ENCODE peak calls at places on chromosomes 2 and 18, in eight cellular contexts. W is gastrocnemius medialis, T is Karpas-422, J is neuronal stem cell, E is sigmoid colon, N is transverse colon, X is small intestine, R is hepatocyte. M is an unnamed sample.

GRCh38 chr2:234257859-234258561 is 207.5 kb downstream of the SPP2 start:
- DNase-seq in W (no peak), T (peak; percentile 53), J (peak; percentile 12), E (no peak), N (peak; percentile 66), X (peak; percentile 53), R (peak; percentile 86), M (peak; percentile 63)

GRCh38 chr2:178718988-178719387 is 88.2 kb downstream of the TTN start:
- DNase-seq in W (no peak), T (no peak), J (no peak), E (no peak), N (no peak), X (no peak), R (no peak), M (no peak)

GRCh38 chr2:48315847-48316194 is 214.1 kb upstream of the STON1 start:
- DNase-seq in W (no peak), T (peak; percentile 86), J (peak; percentile 11), E (no peak), N (peak; percentile 16), X (peak; percentile 25), R (peak; percentile 51), M (no peak)

GRCh38 chr2:210559167-210559566 is 2.8 kb downstream of the CPS1 start:
- DNase-seq in W (no peak), T (no peak), J (no peak), E (no peak), N (no peak), X (no peak), R (no peak), M (no peak)

GRCh38 chr2:239326831-239327535 is 73.8 kb downstream of the HDAC4 start:
- DNase-seq in W (peak; percentile 89), T (no peak), J (no peak), E (peak; percentile 68), N (no peak), X (peak; percentile 59), R (no peak), M (no peak)

GRCh38 chr2:155393406-155393805 is 694.9 kb downstream of the KCNJ3 start:
- DNase-seq in W (no peak), T (no peak), J (no peak), E (no peak), N (no peak), X (no peak), R (no peak), M (no peak)

GRCh38 chr2:140465301-140465700 is 1665.5 kb downstream of the LRP1B start:
- DNase-seq in W (no peak), T (no peak), J (no peak), E (no peak), N (no peak), X (no peak), R (no peak), M (no peak)

GRCh38 chr18:50218432-50219197 is 23.7 kb upstream of the MYO5B start:
- DNase-seq in W (no peak), T (peak; percentile 77), J (peak; percentile 12), E (no peak), N (peak; percentile 56), X (peak; percentile 59), R (peak; percentile 30), M (no peak)

GRCh38 chr2:10006248-10007147 is 36.9 kb upstream of the KLF11 start:
- DNase-seq in W (peak; percentile 6), T (no peak), J (no peak), E (peak; percentile 66), N (no peak), X (peak; percentile 15), R (no peak), M (peak; percentile 38)

GRCh38 chr2:8606226-8606625 is 75.6 kb upstream of the ID2 start:
- DNase-seq in W (no peak), T (no peak), J (no peak), E (no peak), N (no peak), X (no peak), R (no peak), M (no peak)

GRCh38 chr2:36650031-36650430 is 46.5 kb upstream of the VIT start:
- DNase-seq in W (peak; percentile 92), T (peak; percentile 57), J (no peak), E (no peak), N (peak; percentile 46), X (peak; percentile 81), R (peak; percentile 67), M (no peak)

GRCh38 chr2:223026357-223027110 is 25.5 kb upstream of the KCNE4 start:
- DNase-seq in W (no peak), T (no peak), J (no peak), E (no peak), N (no peak), X (no peak), R (no peak), M (no peak)

GRCh38 chr18:25055076-25055475 is 296.9 kb downstream of the ZNF521 start:
- DNase-seq in W (no peak), T (no peak), J (no peak), E (no peak), N (no peak), X (no peak), R (no peak), M (no peak)

GRCh38 chr2:219510512-219511135 is 3.7 kb upstream of the ASIC4 start:
- DNase-seq in W (no peak), T (no peak), J (no peak), E (no peak), N (no peak), X (no peak), R (no peak), M (no peak)

GRCh38 chr18:10113156-10114022 is 199.6 kb downstream of the VAPA start:
- DNase-seq in W (peak; percentile 36), T (no peak), J (no peak), E (peak; percentile 74), N (no peak), X (no peak), R (no peak), M (no peak)

GRCh38 chr2:126731353-126731752 is 75.4 kb downstream of the GYPC start:
- DNase-seq in W (no peak), T (no peak), J (no peak), E (no peak), N (no peak), X (no peak), R (no peak), M (no peak)

GRCh38 chr18:56019908-56020307 is 431.9 kb upstream of the TCF4 start:
- DNase-seq in W (no peak), T (no peak), J (no peak), E (no peak), N (no peak), X (no peak), R (no peak), M (no peak)

GRCh38 chr2:26494199-26494598 is 16.3 kb upstream of the OTOF start:
- DNase-seq in W (no peak), T (no peak), J (no peak), E (no peak), N (no peak), X (no peak), R (no peak), M (no peak)
- H3K27ac ChIP-seq in W (no peak overlapping the region), T (no peak overlapping the region), J (no peak overlapping the region), E (no peak overlapping the region), N (no peak overlapping the region), X (no peak overlapping the region), R (no peak overlapping the region), M (no peak overlapping the region)

DNA sequence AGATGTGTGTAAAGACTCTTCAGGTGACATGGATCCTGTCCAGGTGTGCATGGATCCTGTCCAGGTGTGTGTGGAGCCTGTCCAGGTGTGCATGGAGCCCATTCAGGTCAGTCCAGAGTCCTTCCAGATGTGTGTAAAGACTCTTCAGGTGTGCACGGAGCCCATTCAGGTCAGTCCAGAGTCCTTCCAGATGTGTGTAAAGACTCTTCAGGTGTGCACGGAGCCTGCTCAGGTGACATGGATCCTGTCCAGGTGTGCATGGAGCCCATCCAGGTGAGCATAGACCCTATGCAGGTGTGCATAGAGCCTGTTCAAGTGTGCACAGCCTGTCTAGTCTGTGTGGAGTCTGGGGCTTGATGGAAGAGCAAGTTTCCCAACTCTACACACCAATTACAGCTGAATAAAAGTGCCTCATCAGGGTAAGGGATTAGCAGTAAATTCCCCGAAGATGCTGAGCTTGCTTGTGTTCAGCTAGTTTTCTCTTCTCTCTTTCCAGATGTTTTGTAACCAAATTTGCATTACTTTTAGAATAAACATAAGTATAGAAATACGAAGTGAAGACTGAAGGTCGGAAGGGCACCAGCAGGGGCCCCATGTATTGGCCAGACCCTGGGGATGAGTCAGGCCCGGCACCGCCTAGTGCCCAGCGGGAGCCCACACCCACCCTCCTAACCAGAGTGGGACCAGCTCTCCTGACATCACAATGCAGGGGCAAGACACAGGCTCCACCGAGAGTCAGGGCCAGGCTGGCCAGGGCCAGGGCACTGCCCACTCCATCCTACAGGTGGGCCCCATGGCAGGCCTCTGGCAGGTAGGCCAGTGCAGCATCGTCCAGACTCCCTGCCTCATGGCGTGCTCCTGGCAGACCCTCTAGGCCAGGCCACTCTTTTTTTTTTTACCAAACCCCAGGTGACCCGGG is 38.6 kb upstream of the GPC1 start:
- DNase-seq in W (no peak), T (no peak), J (no peak), E (peak; percentile 52), N (no peak), X (no peak), R (no peak), M (no peak)
- H3K36me3 ChIP-seq in W (no peaks in the 10 kb centered on the region), T (no peaks in the 10 kb centered on the region), J (no peaks in the 10 kb centered on the region), E (no peaks in the 10 kb centered on the region), N (no peaks in the 10 kb centered on the region), X (no peaks in the 10 kb centered on the region), R (no peaks in the 10 kb centered on the region), M (no peaks in the 10 kb centered on the region)

DNA sequence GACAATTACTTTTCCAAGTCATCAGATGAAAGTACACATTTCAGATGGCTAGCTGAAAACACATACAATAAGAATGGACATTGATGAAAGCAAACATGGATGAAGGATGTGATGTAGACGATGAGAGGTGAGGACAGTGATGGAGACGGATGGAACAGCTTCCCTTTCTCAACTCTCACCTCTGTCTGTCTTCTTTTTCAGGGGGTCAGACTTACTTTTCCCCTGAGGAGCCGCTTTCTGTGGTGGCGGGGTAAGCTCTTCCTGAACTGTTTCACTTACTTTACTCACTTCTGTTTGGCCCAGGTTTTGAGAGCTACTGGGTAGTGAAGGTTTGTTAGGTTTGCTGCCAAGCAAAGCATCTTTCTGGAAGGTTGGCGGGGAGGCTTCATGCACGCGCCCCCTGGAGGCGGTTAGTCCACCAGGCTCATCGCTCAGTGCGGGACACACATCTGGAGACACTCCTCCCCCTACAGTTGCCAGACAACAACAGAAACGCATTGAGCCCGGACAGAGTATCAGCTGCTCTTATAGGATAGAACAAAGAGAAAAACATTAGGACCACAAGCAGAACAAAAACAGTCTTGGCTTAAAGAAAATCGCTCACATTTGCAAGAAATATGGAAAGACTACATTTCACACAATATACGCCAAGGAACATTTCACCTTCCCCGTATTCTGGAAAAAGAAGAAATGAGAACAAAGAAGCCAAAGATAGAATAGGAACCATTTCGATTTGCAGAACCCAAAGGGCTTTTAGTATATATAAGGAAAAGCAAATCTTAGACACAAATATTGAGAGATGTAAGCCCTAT is 90.5 kb downstream of the MYOM1 start:
- DNase-seq in W (peak; percentile 68), T (peak; percentile 89), J (peak; percentile 72), E (peak; percentile 88), N (peak; percentile 88), X (peak; percentile 85), R (peak; percentile 93), M (peak; percentile 82)
- H3K27ac ChIP-seq in W (peak overlapping the region; percentile 9), T (no peak overlapping the region), J (no peak overlapping the region), E (no peak overlapping the region), N (no peak overlapping the region), X (no peak overlapping the region), R (no peak overlapping the region), M (no peak overlapping the region)

DNA sequence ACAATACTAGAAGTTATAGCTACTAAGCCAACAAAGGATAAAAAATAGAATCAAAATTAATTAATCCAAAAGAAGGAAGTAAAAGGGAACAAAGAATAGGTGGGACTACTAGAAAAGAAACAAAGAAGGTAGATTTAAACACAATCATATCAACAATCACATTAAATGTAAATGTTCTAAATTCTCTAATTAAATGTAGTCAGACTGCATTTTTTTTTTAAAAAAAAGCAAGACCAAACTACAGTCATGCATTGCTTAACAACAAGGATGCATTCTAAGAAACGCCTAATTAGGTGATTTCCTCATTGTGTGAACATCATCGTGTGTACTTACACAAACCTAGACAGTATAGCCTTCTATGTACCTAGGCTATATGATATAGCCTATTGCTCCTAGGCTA is 59.7 kb upstream of the ADAM23 start:
- DNase-seq in W (no peak), T (no peak), J (no peak), E (no peak), N (no peak), X (no peak), R (no peak), M (no peak)
- H3K36me3 ChIP-seq in W (no peaks in the 10 kb centered on the region), T (no peaks in the 10 kb centered on the region), J (no peaks in the 10 kb centered on the region), E (no peaks in the 10 kb centered on the region), N (no peaks in the 10 kb centered on the region), X (no peaks in the 10 kb centered on the region), R (no peaks in the 10 kb centered on the region), M (no peaks in the 10 kb centered on the region)

M was measured in left lung.